ENCODE peak calls at places on chromosome 10, in eight cellular contexts. U, W, P, I, R, A, Q and E are unnamed samples.
A peak's percentile ranks its signal among the peaks of the same experiment; 100 is the strongest.

GRCh38 chr10:3868274-3868669 is 83.3 kb upstream of the KLF6 start:
- DNase-seq in A (no peak), U (no peak), P (no peak), Q (no peak), I (no peak), R (no peak), W (no peak), E (no peak)

GRCh38 chr10:119061352-119061751 is 19.3 kb downstream of the EIF3A start:
- DNase-seq in P (no peak), A (no peak), W (no peak), R (no peak), U (no peak), I (no peak), Q (no peak), E (no peak)

GRCh38 chr10:86389441-86390193 is 23.0 kb upstream of the GRID1 start:
- DNase-seq in W (no peak), Q (no peak), A (no peak), R (peak; percentile 54), I (peak; percentile 36), P (no peak), U (no peak), E (peak; percentile 83)

GRCh38 chr10:89250814-89251416 is 660 bp downstream of the LIPA start:
- DNase-seq in P (no peak), Q (no peak), I (no peak), W (no peak), R (no peak), U (no peak), A (no peak), E (no peak)

GRCh38 chr10:43218206-43218950 is 48.5 kb downstream of the RASGEF1A start:
- DNase-seq in I (no peak), P (no peak), U (no peak), W (no peak), R (no peak), Q (no peak), A (no peak), E (no peak)

GRCh38 chr10:100014129-100014762 is 4.5 kb upstream of the DNMBP start:
- DNase-seq in Q (no peak), I (no peak), R (no peak), A (no peak), P (no peak), U (no peak), W (no peak), E (no peak)

GRCh38 chr10:117967149-117967548 is 79.6 kb downstream of the RAB11FIP2 start:
- DNase-seq in Q (no peak), W (no peak), A (no peak), U (no peak), I (no peak), P (no peak), R (no peak), E (no peak)

GRCh38 chr10:45646384-45647050 is 26.1 kb downstream of the ZFAND4 start:
- DNase-seq in Q (no peak), R (no peak), P (no peak), U (no peak), W (no peak), A (no peak), I (no peak), E (no peak)

GRCh38 chr10:120732643-120733313 is 118.4 kb upstream of the WDR11 start:
- DNase-seq in A (no peak), W (no peak), I (no peak), P (no peak), Q (no peak), U (no peak), R (no peak), E (no peak)

GRCh38 chr10:117818696-117819095 is 228.0 kb downstream of the RAB11FIP2 start:
- DNase-seq in R (no peak), U (no peak), Q (no peak), W (no peak), A (no peak), P (no peak), I (no peak), E (no peak)

GRCh38 chr10:12670004-12670403 is 320.7 kb downstream of the CAMK1D start:
- DNase-seq in Q (no peak), P (no peak), I (no peak), A (no peak), W (no peak), R (no peak), U (no peak), E (no peak)

GRCh38 chr10:98309366-98310355 is 41.7 kb upstream of the LOXL4 start:
- DNase-seq in A (peak; percentile 75), R (peak; percentile 82), P (no peak), U (no peak), Q (peak; percentile 83), I (peak; percentile 69), W (no peak), E (peak; percentile 90)

GRCh38 chr10:36662571-36662970 is 462.8 kb upstream of the ANKRD30A start:
- DNase-seq in Q (no peak), W (no peak), R (no peak), U (no peak), A (no peak), P (no peak), I (no peak), E (no peak)

GRCh38 chr10:112215342-112215774 is 31.8 kb upstream of the GPAM start:
- DNase-seq in U (no peak), I (no peak), Q (no peak), W (no peak), R (no peak), P (no peak), A (no peak), E (no peak)

GRCh38 chr10:26475448-26475847 is 37.3 kb downstream of the APBB1IP start:
- DNase-seq in I (no peak), Q (no peak), P (no peak), A (no peak), U (no peak), W (no peak), R (no peak), E (no peak)

GRCh38 chr10:43037942-43038782 is 38.7 kb upstream of the RET start:
- DNase-seq in Q (no peak), R (peak; percentile 26), W (no peak), A (no peak), U (no peak), P (no peak), I (no peak), E (peak; percentile 75)

GRCh38 chr10:20976390-20976789 is 79.3 kb upstream of the NEBL start:
- DNase-seq in W (no peak), U (no peak), I (no peak), Q (no peak), A (no peak), P (no peak), R (no peak), E (no peak)

GRCh38 chr10:78328592-78329404 is 295.1 kb downstream of the RPS24 start:
- DNase-seq in I (no peak), R (no peak), P (no peak), U (no peak), W (no peak), A (no peak), Q (no peak), E (peak; percentile 63)

GRCh38 chr10:124075116-124075955 is 18.1 kb downstream of the CHST15 start:
- DNase-seq in U (no peak), R (no peak), I (no peak), P (no peak), Q (no peak), W (no peak), A (no peak), E (no peak)

GRCh38 chr10:4170633-4171314 is 385.8 kb upstream of the KLF6 start:
- DNase-seq in R (no peak), P (no peak), U (no peak), A (no peak), W (no peak), I (no peak), Q (no peak), E (no peak)

GRCh38 chr10:75014516-75015230 is 96.8 kb upstream of the SAMD8 start:
- DNase-seq in Q (no peak), P (no peak), U (no peak), I (no peak), R (no peak), W (no peak), A (no peak), E (no peak)

GRCh38 chr10:114931072-114931679 is 6.8 kb upstream of the TRUB1 start:
- DNase-seq in I (no peak), U (no peak), P (no peak), Q (no peak), W (no peak), A (no peak), R (no peak), E (no peak)

GRCh38 chr10:126528320-126528835 is 140.1 kb upstream of the ADAM12 start:
- DNase-seq in A (no peak), P (no peak), U (no peak), Q (no peak), I (no peak), R (no peak), W (no peak), E (peak; percentile 72)

GRCh38 chr10:11532329-11532728 is 79.1 kb downstream of the USP6NL start:
- DNase-seq in W (no peak), I (no peak), A (no peak), R (no peak), P (no peak), Q (no peak), U (no peak), E (no peak)

GRCh38 chr10:22218448-22218847 is 633 bp upstream of the EBLN1 start:
- DNase-seq in R (no peak), U (no peak), W (no peak), A (no peak), I (no peak), Q (no peak), P (no peak), E (no peak)

GRCh38 chr10:86579883-86580548 is 58.4 kb upstream of the WAPL start:
- DNase-seq in W (no peak), Q (no peak), P (no peak), U (no peak), A (no peak), R (no peak), I (no peak), E (no peak)

GRCh38 chr10:96998329-96998888 is 166.3 kb downstream of the LCOR start:
- DNase-seq in U (peak; percentile 67), W (no peak), P (no peak), R (no peak), A (peak; percentile 72), Q (peak; percentile 36), I (no peak), E (no peak)

GRCh38 chr10:116055252-116055918 is 217.6 kb downstream of the GFRA1 start:
- DNase-seq in I (no peak), R (no peak), Q (no peak), W (no peak), A (no peak), U (no peak), P (no peak), E (no peak)

GRCh38 chr10:113854757-113855626 is 531 bp downstream of the NHLRC2 start:
- DNase-seq in U (no peak), P (peak; percentile 30), A (no peak), W (peak; percentile 48), Q (peak; percentile 32), R (peak; percentile 61), I (peak; percentile 73), E (peak; percentile 87)

GRCh38 chr10:48457949-48458661 is 146.8 kb downstream of the ARHGAP22 start:
- DNase-seq in U (no peak), Q (no peak), R (peak; percentile 32), P (no peak), A (no peak), I (no peak), W (no peak), E (peak; percentile 73)

GRCh38 chr10:31980471-31980870 is 51.8 kb upstream of the ARHGAP12 start:
- DNase-seq in A (no peak), R (no peak), I (no peak), P (no peak), U (no peak), Q (no peak), W (no peak), E (no peak)

GRCh38 chr10:28442375-28442774 is 90.5 kb upstream of the WAC start:
- DNase-seq in P (no peak), Q (no peak), R (no peak), W (no peak), I (no peak), A (no peak), U (no peak), E (no peak)

GRCh38 chr10:74231375-74231774 is 80.4 kb downstream of the ADK start:
- DNase-seq in R (no peak), I (no peak), U (no peak), P (no peak), A (no peak), Q (no peak), W (no peak), E (no peak)

GRCh38 chr10:99785646-99786045 is 3.2 kb downstream of the ABCC2 start:
- DNase-seq in W (no peak), U (no peak), R (no peak), A (no peak), P (no peak), I (no peak), Q (no peak), E (no peak)